ENCODE peak calls at places on chromosomes 6 and 20, in seven cellular contexts. K, J, X, E, T, Z and P are unnamed samples.

GRCh38 chr20:1005452-1006027 is 3.4 kb upstream of the RSPO4 start:
- DNase-seq in K (no peak), J (no peak), X (no peak), E (no peak), T (peak), Z (peak), P (peak)

GRCh38 chr6:134689177-134689576 is 260.7 kb downstream of the ALDH8A1 start:
- DNase-seq in K (no peak), J (no peak), X (no peak), E (no peak), T (no peak), Z (no peak), P (no peak)

GRCh38 chr6:25927177-25927576 is 3.3 kb downstream of the SLC17A2 start:
- DNase-seq in K (no peak), J (no peak), X (no peak), E (no peak), T (no peak), Z (no peak), P (no peak)

GRCh38 chr6:139509167-139509566 is 134.7 kb upstream of the CITED2 start:
- DNase-seq in K (no peak), J (no peak), X (no peak), E (no peak), T (no peak), Z (no peak), P (no peak)

GRCh38 chr20:49405062-49405683 is 77.3 kb downstream of the KCNB1 start:
- DNase-seq in K (no peak), J (no peak), X (no peak), E (no peak), T (no peak), Z (no peak), P (no peak)

GRCh38 chr6:49401063-49401462 is 62.0 kb downstream of the MMUT start:
- DNase-seq in K (no peak), J (no peak), X (no peak), E (no peak), T (no peak), Z (no peak), P (no peak)

GRCh38 chr6:358432-358831 is 33.1 kb upstream of the IRF4 start:
- DNase-seq in K (no peak), J (no peak), X (peak), E (no peak), T (no peak), Z (peak), P (no peak)

GRCh38 chr20:44614525-44614924 is 32.1 kb downstream of the PKIG start:
- DNase-seq in K (no peak), J (no peak), X (peak), E (no peak), T (no peak), Z (peak), P (no peak)

GRCh38 chr6:77403424-77403823 is 59.9 kb downstream of the HTR1B start:
- DNase-seq in K (no peak), J (peak), X (no peak), E (no peak), T (peak), Z (no peak), P (no peak)

GRCh38 chr6:164408868-164409267 is 900.5 kb downstream of the C6orf118 start:
- DNase-seq in K (no peak), J (no peak), X (no peak), E (no peak), T (no peak), Z (no peak), P (no peak)

GRCh38 chr6:13272131-13273046 is 55.9 kb downstream of the TBC1D7 start:
- DNase-seq in K (no peak), J (no peak), X (peak), E (no peak), T (no peak), Z (peak), P (peak)

GRCh38 chr6:158894192-158894591 is 75.0 kb upstream of the EZR start:
- DNase-seq in K (no peak), J (peak), X (no peak), E (no peak), T (peak), Z (no peak), P (no peak)

GRCh38 chr20:568865-569415 is 25.4 kb upstream of the CSNK2A1 start:
- DNase-seq in K (no peak), J (no peak), X (no peak), E (no peak), T (no peak), Z (no peak), P (no peak)

GRCh38 chr6:96466149-96466863 is 55.3 kb upstream of the UFL1 start:
- DNase-seq in K (no peak), J (no peak), X (no peak), E (no peak), T (no peak), Z (no peak), P (no peak)

GRCh38 chr20:57429579-57430202 is 38.5 kb downstream of the RBM38 start:
- DNase-seq in K (no peak), J (no peak), X (no peak), E (no peak), T (peak), Z (no peak), P (no peak)

GRCh38 chr20:53883098-53883762 is 187.2 kb downstream of the BCAS1 start:
- DNase-seq in K (no peak), J (no peak), X (no peak), E (no peak), T (peak), Z (no peak), P (no peak)

GRCh38 chr20:50680106-50680960 is 11.0 kb downstream of the RIPOR3 start:
- DNase-seq in K (no peak), J (no peak), X (peak), E (no peak), T (no peak), Z (no peak), P (peak)

GRCh38 chr20:19962958-19963357 is 54.2 kb upstream of the NAA20 start:
- DNase-seq in K (no peak), J (no peak), X (no peak), E (no peak), T (no peak), Z (no peak), P (no peak)

GRCh38 chr6:34664270-34664971 is 32.1 kb downstream of the ILRUN start:
- DNase-seq in K (no peak), J (no peak), X (no peak), E (no peak), T (peak), Z (no peak), P (no peak)